ENCODE peak calls at places on chromosomes 4 and X, in six cellular contexts. C, T, X, D, Z and Q are unnamed samples.

GRCh38 chr4:75921910-75922309 is 18.9 kb downstream of the NAAA start:
- DNase-seq in C (no peak), T (no peak), X (no peak), D (no peak), Z (no peak), Q (no peak)

GRCh38 chr4:41734366-41734765 is 14.2 kb downstream of the PHOX2B start:
- DNase-seq in C (no peak), T (no peak), X (no peak), D (peak), Z (no peak), Q (no peak)

GRCh38 chr4:94634266-94634665 is 123.5 kb upstream of the BMPR1B start:
- DNase-seq in C (no peak), T (no peak), X (no peak), D (no peak), Z (no peak), Q (no peak)

GRCh38 chr4:100063355-100063754 is 113.3 kb upstream of the H2AZ1 start:
- DNase-seq in C (no peak), T (peak), X (no peak), D (peak), Z (no peak), Q (no peak)

GRCh38 chrX:12441376-12442128 is 303.3 kb downstream of the FRMPD4 start:
- DNase-seq in C (no peak), T (no peak), X (no peak), D (peak), Z (peak), Q (no peak)

GRCh38 chr4:105147226-105148151 is 813 bp downstream of the TET2 start:
- DNase-seq in C (peak), T (peak), X (no peak), D (peak), Z (peak), Q (peak)

GRCh38 chrX:107766470-107767140 is 9.0 kb downstream of the TSC22D3 start:
- DNase-seq in C (no peak), T (no peak), X (no peak), D (peak), Z (peak), Q (no peak)

GRCh38 chrX:11261260-11261659 is 32.0 kb upstream of the AMELX start:
- DNase-seq in C (no peak), T (no peak), X (no peak), D (peak), Z (no peak), Q (no peak)

GRCh38 chr4:80070880-80071620 is 2.0 kb downstream of the ANTXR2 start:
- DNase-seq in C (no peak), T (no peak), X (no peak), D (no peak), Z (no peak), Q (no peak)

GRCh38 chr4:94827481-94828110 is 69.8 kb downstream of the BMPR1B start:
- DNase-seq in C (no peak), T (no peak), X (no peak), D (peak), Z (no peak), Q (no peak)

GRCh38 chr4:8644461-8644891 is 51.9 kb downstream of the CPZ start:
- DNase-seq in C (no peak), T (no peak), X (no peak), D (no peak), Z (no peak), Q (no peak)

GRCh38 chr4:186726440-186727148 is 2.9 kb upstream of the FAT1 start:
- DNase-seq in C (no peak), T (peak), X (no peak), D (peak), Z (peak), Q (no peak)

GRCh38 chrX:19739683-19740082 is 147.7 kb downstream of the SH3KBP1 start:
- DNase-seq in C (peak), T (peak), X (peak), D (peak), Z (peak), Q (peak)

GRCh38 chr4:179605196-179605595 is 2163.0 kb upstream of the AGA start:
- DNase-seq in C (no peak), T (no peak), X (no peak), D (peak), Z (no peak), Q (no peak)